ENCODE peak calls at places on chromosomes 3 and 15, in seven cellular contexts. Q is A549, J is HCT116, N is H1, M is HepG2, H is K562, Z is GM12878. R is an unnamed sample.

GRCh38 chr3:152737021-152737908 is 97.7 kb upstream of the P2RY1 start:
- DNase-seq in Z (peak), H (no peak), J (peak), Q (no peak), N (no peak), M (no peak), R (peak)

GRCh38 chr3:153029350-153029749 is 132.7 kb upstream of the RAP2B start:
- DNase-seq in Q (no peak), J (no peak), Z (no peak), M (no peak), H (peak), N (no peak), R (peak)

GRCh38 chr15:88873786-88874185 is 21.6 kb downstream of the HAPLN3 start:
- DNase-seq in Q (no peak), N (no peak), Z (no peak), M (no peak), J (no peak), H (no peak), R (no peak)

GRCh38 chr15:44501768-44502366 is 35.1 kb upstream of the EIF3J start:
- DNase-seq in H (peak), N (no peak), M (peak), Q (peak), Z (no peak), J (peak), R (peak)

GRCh38 chr3:9884555-9885165 is 4.6 kb upstream of the CIDEC start:
- DNase-seq in M (peak), Z (no peak), J (peak), H (peak), Q (peak), N (no peak), R (peak)

GRCh38 chr3:194585880-194586281 is 47.3 kb downstream of the TMEM44 start:
- DNase-seq in H (no peak), Z (no peak), M (no peak), Q (no peak), N (no peak), J (no peak), R (no peak)

GRCh38 chr15:96353931-96354730 is 23.6 kb downstream of the NR2F2 start:
- DNase-seq in Q (no peak), Z (no peak), N (peak), J (no peak), M (no peak), H (peak), R (peak)

GRCh38 chr3:186425788-186426730 is 64.0 kb upstream of the DGKG start:
- DNase-seq in M (no peak), J (no peak), Z (no peak), N (peak), Q (peak), H (peak), R (peak)

GRCh38 chr3:106332884-106333283 is 464.1 kb upstream of the CBLB start:
- DNase-seq in J (no peak), H (no peak), Q (no peak), M (no peak), Z (peak), N (no peak), R (peak)

GRCh38 chr3:155270485-155271342 is 22.8 kb downstream of the STRIT1 start:
- DNase-seq in Z (no peak), J (no peak), H (peak), Q (no peak), M (no peak), N (no peak), R (no peak)

GRCh38 chr3:152444029-152444641 is 175.4 kb downstream of the MBNL1 start:
- DNase-seq in M (peak), N (no peak), J (peak), Z (peak), H (no peak), Q (peak), R (peak)

GRCh38 chr3:53658613-53659193 is 164.3 kb downstream of the CACNA1D start:
- DNase-seq in Q (no peak), N (no peak), Z (no peak), J (no peak), H (no peak), M (no peak), R (no peak)

GRCh38 chr15:43932907-43933306 is 106.1 kb downstream of the WDR76 start:
- DNase-seq in Q (no peak), M (no peak), H (no peak), Z (no peak), J (no peak), N (no peak), R (no peak)

GRCh38 chr3:128217702-128218475 is 64.6 kb downstream of the EEFSEC start:
- DNase-seq in N (no peak), Z (peak), H (no peak), Q (no peak), M (peak), J (no peak), R (peak)

GRCh38 chr15:77507151-77507847 is 86.6 kb downstream of the HMG20A start:
- DNase-seq in H (no peak), M (no peak), N (no peak), Z (no peak), Q (no peak), J (no peak), R (no peak)

GRCh38 chr3:107981471-107982111 is 109.2 kb downstream of the CD47 start:
- DNase-seq in Q (no peak), Z (no peak), M (no peak), H (no peak), J (no peak), N (no peak), R (no peak)

GRCh38 chr3:154971771-154972326 is 108.3 kb upstream of the MME start:
- DNase-seq in M (no peak), N (no peak), H (no peak), J (no peak), Q (no peak), Z (no peak), R (peak)

GRCh38 chr3:185253645-185254410 is at the start of gene EHHADH:
- DNase-seq in Q (peak), N (peak), Z (no peak), M (peak), J (peak), H (peak), R (peak)

GRCh38 chr3:132124096-132124495 is 89.3 kb upstream of the CPNE4 start:
- DNase-seq in Z (no peak), N (no peak), Q (no peak), M (no peak), H (no peak), J (no peak), R (no peak)

GRCh38 chr3:43873723-43874122 is 183.0 kb downstream of the ABHD5 start:
- DNase-seq in Q (no peak), M (no peak), N (no peak), H (no peak), J (no peak), Z (no peak), R (no peak)

GRCh38 chr15:83733206-83733605 is 79.3 kb downstream of the ADAMTSL3 start:
- DNase-seq in H (no peak), Z (no peak), Q (peak), M (no peak), J (peak), N (no peak), R (peak)

GRCh38 chr3:42247576-42248027 is 18.4 kb downstream of the CCK start:
- DNase-seq in Z (no peak), M (peak), H (peak), J (peak), N (peak), Q (peak), R (peak)

GRCh38 chr3:39463269-39463668 is 4.2 kb upstream of the MOBP start:
- DNase-seq in N (no peak), Q (no peak), Z (no peak), H (no peak), J (no peak), M (no peak), R (no peak)

GRCh38 chr15:39946862-39947261 is 12.9 kb downstream of the EIF2AK4 start:
- DNase-seq in M (no peak), H (no peak), J (no peak), Q (no peak), Z (no peak), N (no peak), R (peak)

GRCh38 chr3:140505256-140505655 is 172.6 kb upstream of the TRIM42 start:
- DNase-seq in N (no peak), J (no peak), M (no peak), H (no peak), Q (no peak), Z (peak), R (no peak)

GRCh38 chr3:155281892-155282291 is 11.6 kb downstream of the STRIT1 start:
- DNase-seq in H (no peak), N (no peak), Z (no peak), J (no peak), M (no peak), Q (no peak), R (peak)

GRCh38 chr3:41450416-41451231 is 251.3 kb downstream of the CTNNB1 start:
- DNase-seq in J (no peak), M (no peak), Z (no peak), H (no peak), N (no peak), Q (no peak), R (no peak)

GRCh38 chr15:58748040-58748786 is 1.3 kb downstream of the ADAM10 start:
- DNase-seq in J (no peak), N (no peak), H (no peak), M (no peak), Q (no peak), Z (no peak), R (no peak)

GRCh38 chr3:36540898-36541518 is 160.7 kb downstream of the STAC start:
- DNase-seq in H (no peak), N (peak), M (peak), Q (peak), J (peak), Z (no peak), R (peak)

GRCh38 chr3:188041193-188041592 is 112.8 kb upstream of the LPP start:
- DNase-seq in Q (no peak), M (no peak), Z (no peak), H (no peak), N (no peak), J (no peak), R (no peak)

GRCh38 chr15:93476491-93477176 is 387.6 kb upstream of the RGMA start:
- DNase-seq in N (peak), J (no peak), Z (no peak), Q (no peak), M (no peak), H (no peak), R (no peak)

GRCh38 chr3:184180165-184180564 is 5.5 kb downstream of the AP2M1 start:
- DNase-seq in N (no peak), M (no peak), J (no peak), Z (no peak), H (no peak), Q (no peak), R (peak)

GRCh38 chr3:4848176-4848575 is 131.1 kb upstream of the BHLHE40 start:
- DNase-seq in J (no peak), Q (no peak), Z (no peak), M (no peak), N (no peak), H (no peak), R (no peak)

GRCh38 chr3:148178508-148178907 is 519.2 kb upstream of the AGTR1 start:
- DNase-seq in Z (no peak), M (peak), Q (no peak), H (no peak), J (no peak), N (no peak), R (no peak)

GRCh38 chr3:48125026-48125704 is 63.1 kb downstream of the CDC25A start:
- DNase-seq in Q (no peak), J (no peak), Z (no peak), M (no peak), H (no peak), N (no peak), R (peak)

GRCh38 chr3:192026656-192027055 is 565.7 kb downstream of the PYDC2 start:
- DNase-seq in H (no peak), Z (no peak), Q (no peak), M (no peak), N (no peak), J (no peak), R (no peak)

GRCh38 chr3:58034738-58035511 is 26.7 kb downstream of the FLNB start:
- DNase-seq in Q (no peak), H (peak), Z (peak), J (no peak), N (no peak), M (no peak), R (no peak)
- TF ChIP-seq CEBPB in Q (no peak), H (no peak), Z (no peak), J (no peak), N (no peak), M (no peak), R (no peak)

GRCh38 chr3:149199474-149199873 is 22.2 kb downstream of the CP start:
- DNase-seq in N (no peak), J (no peak), M (no peak), Q (no peak), Z (no peak), H (no peak), R (peak)
- TF ChIP-seq POLR2A in N (no peak), J (no peak), M (no peak), Q (no peak), Z (no peak), H (no peak), R (no peak)

GRCh38 chr3:125357837-125358236 is 17.3 kb downstream of the ZNF148 start:
- DNase-seq in N (no peak), H (no peak), M (no peak), J (no peak), Q (no peak), Z (no peak), R (no peak)

GRCh38 chr3:125356140-125357026 is 18.7 kb downstream of the ZNF148 start:
- DNase-seq in M (no peak), Z (no peak), H (no peak), J (no peak), N (no peak), Q (no peak), R (no peak)

GRCh38 chr3:125358923-125359322 is 16.2 kb downstream of the ZNF148 start:
- DNase-seq in N (no peak), J (no peak), Q (no peak), H (no peak), M (no peak), Z (no peak), R (no peak)

GRCh38 chr3:125359700-125360099 is 15.4 kb downstream of the ZNF148 start:
- DNase-seq in J (no peak), H (no peak), N (no peak), Q (no peak), Z (no peak), M (no peak), R (no peak)

DNA sequence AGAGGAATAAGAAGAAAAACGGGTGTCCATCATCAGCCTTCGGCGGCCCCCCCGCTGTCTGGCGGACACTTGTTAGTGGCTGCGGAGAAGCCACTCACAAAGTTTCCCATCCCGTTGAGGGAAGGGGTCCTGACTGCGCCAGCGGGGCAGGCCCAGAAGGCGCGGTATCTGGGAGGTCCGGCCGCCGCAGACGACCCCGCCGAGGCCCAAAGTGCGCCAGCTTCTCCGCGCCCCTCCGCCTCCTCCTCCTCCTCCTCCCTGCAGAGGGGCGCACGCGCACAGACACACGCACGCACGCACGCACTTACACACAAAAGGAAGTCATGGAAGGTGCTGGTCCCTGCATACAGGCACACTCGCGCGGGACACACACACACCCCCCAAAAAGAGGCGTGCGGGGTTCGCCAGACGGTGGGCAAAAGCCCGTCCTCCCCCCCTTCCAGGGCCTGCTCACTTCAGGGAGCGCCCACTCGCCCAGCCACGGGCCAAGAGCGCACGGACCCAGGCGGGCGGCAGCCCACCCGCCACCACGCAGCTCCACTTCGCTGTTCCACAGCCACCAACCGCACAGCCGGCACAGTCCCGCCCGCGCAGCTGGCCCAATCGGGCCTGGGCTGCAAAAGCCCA is 18.0 kb downstream of the ZNF148 start:
- DNase-seq in N (peak), H (no peak), J (no peak), Q (peak), Z (no peak), M (peak), R (peak)
- TF ChIP-seq CEBPB in N (no peak), H (no peak), J (no peak), Q (no peak), Z (no peak), M (no peak), R (no peak)

GRCh38 chr3:150271578-150271930 is 136.5 kb upstream of the TSC22D2 start:
- DNase-seq in Z (no peak), N (no peak), Q (no peak), M (no peak), J (no peak), H (no peak), R (no peak)

GRCh38 chr3:150270883-150271577 is 137.1 kb upstream of the TSC22D2 start:
- DNase-seq in Q (no peak), M (no peak), H (no peak), J (no peak), N (no peak), Z (no peak), R (no peak)

GRCh38 chr3:150267288-150267687 is 140.8 kb upstream of the TSC22D2 start:
- DNase-seq in M (no peak), Q (no peak), Z (no peak), J (no peak), H (no peak), N (no peak), R (no peak)

GRCh38 chr3:150268426-150269321 is 139.4 kb upstream of the TSC22D2 start:
- DNase-seq in Z (no peak), N (no peak), Q (peak), M (peak), H (no peak), J (no peak), R (peak)

DNA sequence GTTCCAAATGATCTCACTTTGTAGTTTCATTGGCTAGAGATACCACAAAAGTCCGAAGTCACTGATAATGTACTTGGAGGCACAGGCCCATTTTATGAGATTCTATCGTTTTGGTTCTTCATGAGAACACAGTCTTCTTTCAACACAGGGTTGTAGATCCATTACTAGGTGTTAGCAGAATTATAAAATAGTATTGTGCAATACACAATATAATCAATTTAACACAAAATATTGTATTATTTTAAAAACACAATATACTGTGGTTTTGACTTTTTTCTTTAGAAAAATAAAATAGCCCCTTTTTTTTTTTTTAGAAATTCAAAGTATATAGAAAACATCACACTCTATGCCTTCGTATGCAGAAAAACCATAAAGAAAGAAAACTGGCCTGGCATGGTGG is 138.6 kb upstream of the TSC22D2 start:
- DNase-seq in Z (no peak), N (no peak), Q (no peak), H (no peak), J (no peak), M (no peak), R (no peak)
- TF ChIP-seq POLR2A in Z (no peak), N (no peak), Q (no peak), H (no peak), J (no peak), M (no peak), R (no peak)

GRCh38 chr3:143671641-143672040 is 176.6 kb downstream of the SLC9A9 start:
- DNase-seq in Z (no peak), N (no peak), M (no peak), Q (no peak), J (no peak), H (no peak), R (no peak)
- TF ChIP-seq CEBPB in Z (no peak), N (no peak), M (no peak), Q (no peak), J (no peak), H (no peak), R (no peak)

GRCh38 chr15:63305276-63305675 is 27.9 kb downstream of the APH1B start:
- DNase-seq in Q (no peak), Z (no peak), M (no peak), N (no peak), J (no peak), H (no peak), R (no peak)
- TF ChIP-seq POLR2A in Q (no peak), Z (no peak), M (no peak), N (no peak), J (no peak), H (no peak), R (no peak)

GRCh38 chr3:31534036-31534435 is 1.3 kb downstream of the STT3B start:
- DNase-seq in J (no peak), N (no peak), M (peak), Q (peak), Z (peak), H (no peak), R (peak)
- TF ChIP-seq CEBPB in J (no peak), N (no peak), M (no peak), Q (no peak), Z (no peak), H (peak), R (no peak)

GRCh38 chr3:149634573-149634972 is 23.3 kb downstream of the WWTR1 start:
- DNase-seq in N (no peak), Q (no peak), J (no peak), M (peak), H (no peak), Z (no peak), R (no peak)

GRCh38 chr3:149635396-149635795 is 22.4 kb downstream of the WWTR1 start:
- DNase-seq in N (no peak), J (no peak), M (no peak), Q (no peak), Z (no peak), H (no peak), R (no peak)

GRCh38 chr3:149632225-149632624 is 25.6 kb downstream of the WWTR1 start:
- DNase-seq in J (no peak), Q (no peak), M (no peak), N (no peak), Z (no peak), H (no peak), R (no peak)

GRCh38 chr3:149630806-149631205 is 27.0 kb downstream of the WWTR1 start:
- DNase-seq in Z (no peak), Q (no peak), M (no peak), H (no peak), J (no peak), N (no peak), R (no peak)

GRCh38 chr3:149634072-149634471 is 23.8 kb downstream of the WWTR1 start:
- DNase-seq in J (no peak), H (no peak), N (no peak), Q (no peak), M (no peak), Z (no peak), R (no peak)
- TF ChIP-seq POLR2A in J (no peak), H (no peak), N (no peak), Q (no peak), M (no peak), Z (no peak), R (no peak)

GRCh38 chr3:120648290-120648689 is 33.7 kb downstream of the HGD start:
- DNase-seq in J (no peak), N (no peak), H (no peak), Q (no peak), M (no peak), Z (no peak), R (peak)
- TF ChIP-seq CEBPB in J (no peak), N (no peak), H (no peak), Q (no peak), M (no peak), Z (no peak), R (no peak)

GRCh38 chr3:100030914-100031313 is 83.4 kb downstream of the FILIP1L start:
- DNase-seq in Q (no peak), H (no peak), M (no peak), N (no peak), Z (no peak), J (no peak), R (no peak)
- TF ChIP-seq POLR2A in Q (no peak), H (no peak), M (no peak), N (no peak), Z (no peak), J (no peak), R (no peak)

R was measured in IMR-90.